ENCODE peak calls at places on chromosomes 6 and 20, in four cellular contexts. V is endothelial cell of umbilical vein, O is transverse colon, R is breast epithelium. S is an unnamed sample.

GRCh38 chr6:70725817-70726413 is 58.2 kb downstream of the SMAP1 start:
- DNase-seq in V (no peak), O (no peak), R (no peak), S (no peak)

GRCh38 chr20:38581013-38581412 is at the start of gene ADIG:
- DNase-seq in V (no peak), O (no peak), R (no peak), S (peak)

GRCh38 chr6:49799090-49799489 is 12.0 kb upstream of the PGK2 start:
- DNase-seq in V (no peak), O (no peak), R (no peak), S (no peak)

GRCh38 chr20:5191829-5192569 is 65.2 kb downstream of the CDS2 start:
- DNase-seq in V (peak), O (peak), R (no peak), S (no peak)

GRCh38 chr6:10951675-10952282 is 64.9 kb downstream of the SYCP2L start:
- DNase-seq in V (peak), O (no peak), R (no peak), S (no peak)

GRCh38 chr6:167079853-167080297 is 43.0 kb upstream of the CCR6 start:
- DNase-seq in V (no peak), O (peak), R (no peak), S (no peak)

GRCh38 chr20:11813106-11813890 is 104.4 kb upstream of the BTBD3 start:
- DNase-seq in V (no peak), O (no peak), R (no peak), S (no peak)

GRCh38 chr6:137307163-137307851 is 88.1 kb upstream of the IFNGR1 start:
- DNase-seq in V (no peak), O (no peak), R (no peak), S (no peak)

DNA sequence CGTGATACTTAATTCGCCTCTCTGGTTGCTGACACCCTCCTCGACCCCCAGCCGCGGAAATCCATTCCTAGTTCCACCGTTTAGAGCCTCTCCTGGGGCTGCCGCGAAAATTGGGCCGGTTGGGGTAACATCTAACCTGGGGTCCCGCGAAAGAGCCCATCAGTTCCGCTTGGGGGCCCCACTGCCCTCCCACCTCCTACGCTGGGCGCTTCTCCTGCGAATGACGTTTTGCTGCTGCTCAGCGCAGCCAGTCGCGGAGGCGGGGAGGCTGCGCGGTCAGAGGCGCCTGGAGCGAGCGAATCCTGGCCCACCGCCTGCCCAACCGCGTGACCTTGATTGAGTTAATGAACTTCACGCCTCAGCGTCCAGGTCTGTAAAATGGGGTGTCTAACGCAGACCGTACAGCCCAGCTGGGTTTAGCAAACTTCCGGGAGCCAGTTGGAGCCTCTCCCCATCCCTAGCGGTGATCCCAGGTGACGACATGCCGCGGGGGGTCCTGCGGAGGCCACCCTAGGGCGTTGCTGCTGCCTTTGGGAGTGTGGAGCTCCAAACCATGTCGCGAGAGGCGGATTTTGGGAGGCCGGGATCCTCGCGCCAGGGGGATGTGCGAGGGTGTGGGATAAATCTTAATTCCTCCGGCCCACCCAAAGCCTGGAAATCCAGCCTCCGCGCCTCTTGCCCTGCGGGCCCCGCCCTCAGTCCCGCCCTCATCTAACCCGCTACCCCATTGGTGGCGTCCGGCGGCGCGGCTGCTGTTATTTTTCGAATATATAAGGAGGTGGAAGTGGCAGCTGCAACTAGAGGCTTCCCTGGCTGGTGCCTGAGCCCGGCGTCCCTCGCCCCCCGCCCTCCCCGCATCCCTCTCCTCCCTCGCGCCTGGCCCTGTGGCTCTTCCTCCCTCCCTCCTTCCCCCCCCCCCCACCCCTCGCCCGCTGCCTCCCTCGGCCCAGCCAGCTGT is at the start of gene CDC25B:
- DNase-seq in V (peak), O (peak), R (peak), S (peak)
- TF ChIP-seq POLR2A in V (peak), O (peak), R (peak), S (peak)

GRCh38 chr20:53091789-53092188 is 119.6 kb downstream of the TSHZ2 start:
- DNase-seq in V (no peak), O (no peak), R (no peak), S (no peak)
- TF ChIP-seq CTCF in V (no peak), O (no peak), R (no peak), S (no peak)

GRCh38 chr6:35295521-35296315 is 1.9 kb upstream of the DEF6 start:
- DNase-seq in V (no peak), O (no peak), R (no peak), S (peak)

GRCh38 chr6:35298625-35299140 is 1.1 kb downstream of the DEF6 start:
- DNase-seq in V (no peak), O (no peak), R (no peak), S (no peak)

GRCh38 chr6:35296931-35297330 is 687 bp upstream of the DEF6 start:
- DNase-seq in V (peak), O (no peak), R (no peak), S (no peak)

GRCh38 chr6:35299674-35300073 is 2.1 kb downstream of the DEF6 start:
- DNase-seq in V (no peak), O (peak), R (no peak), S (no peak)

GRCh38 chr6:35297541-35298481 is at the start of gene DEF6:
- DNase-seq in V (peak), O (peak), R (peak), S (peak)
- TF ChIP-seq POLR2A in V (no peak), O (peak), R (no peak), S (no peak)

GRCh38 chr6:117194978-117195377 is 70.4 kb upstream of the VGLL2 start:
- DNase-seq in V (no peak), O (no peak), R (no peak), S (no peak)
- TF ChIP-seq CTCF in V (no peak), O (no peak), R (no peak), S (no peak)

DNA sequence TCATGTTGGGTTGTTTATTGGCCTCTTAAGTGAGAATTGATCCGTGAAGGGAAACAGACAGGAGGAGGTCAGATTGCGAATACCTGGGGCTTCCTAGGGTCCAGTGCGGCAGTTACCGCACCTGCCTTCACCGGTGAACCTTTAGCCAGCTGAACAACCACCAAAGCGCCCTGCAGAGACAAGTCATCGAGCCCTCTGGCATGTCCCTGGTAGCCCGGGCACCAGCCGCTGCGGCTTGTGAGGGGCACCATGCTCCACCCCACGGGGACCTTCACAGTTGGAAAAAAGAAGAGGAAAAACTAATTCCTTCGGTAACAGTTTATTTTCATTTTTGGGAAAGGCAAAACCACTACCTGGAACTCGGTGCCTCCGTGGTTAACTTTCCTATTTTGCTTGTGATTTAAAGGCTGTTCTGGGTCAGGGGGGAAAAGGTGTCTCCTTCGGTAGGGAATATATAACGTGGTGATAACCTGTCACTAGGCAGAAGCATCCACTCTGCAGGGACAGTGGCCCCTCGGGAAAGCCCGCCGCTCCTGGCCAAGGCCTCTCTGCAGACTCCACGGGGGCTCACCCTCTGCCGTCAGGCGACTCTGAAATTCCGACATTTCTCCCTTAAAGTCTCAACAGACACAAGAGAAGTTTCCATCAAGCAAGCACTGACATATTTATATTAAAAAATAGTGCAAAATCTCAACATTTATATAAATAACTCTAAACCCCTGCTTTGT is 30.7 kb upstream of the ZBP1 start:
- DNase-seq in V (no peak), O (no peak), R (peak), S (no peak)
- TF ChIP-seq POLR2A in V (no peak), O (no peak), R (no peak), S (no peak)

GRCh38 chr20:35511814-35512420 is 17.5 kb downstream of the C20orf173 start:
- DNase-seq in V (peak), O (peak), R (no peak), S (no peak)
- TF ChIP-seq CTCF in V (peak), O (peak), R (peak), S (no peak)